ENCODE peak calls at places on chromosome 15, in eight cellular contexts. V, K, D, F, A, L, P and O are unnamed samples.

GRCh38 chr15:45458746-45459403 is 63.7 kb downstream of the SLC30A4 start:
- DNase-seq in V (peak; percentile 78), K (peak; percentile 93), D (no peak), F (peak; percentile 45), A (peak; percentile 67), L (peak; percentile 65), P (peak; percentile 89), O (peak; percentile 61)

GRCh38 chr15:51093488-51093864 is 1.2 kb downstream of the TNFAIP8L3 start:
- DNase-seq in V (no peak), K (no peak), D (no peak), F (no peak), A (no peak), L (no peak), P (peak; percentile 5), O (no peak)

GRCh38 chr15:53658827-53659226 is 100.6 kb downstream of the WDR72 start:
- DNase-seq in V (no peak), K (no peak), D (peak; percentile 55), F (peak; percentile 7), A (peak; percentile 98), L (no peak), P (no peak), O (no peak)

GRCh38 chr15:42499888-42500609 is 4.6 kb downstream of the SNAP23 start:
- DNase-seq in V (no peak), K (no peak), D (no peak), F (no peak), A (no peak), L (no peak), P (no peak), O (no peak)

GRCh38 chr15:61700803-61701202 is 359.4 kb downstream of the VPS13C start:
- DNase-seq in V (no peak), K (no peak), D (no peak), F (no peak), A (no peak), L (no peak), P (no peak), O (no peak)

GRCh38 chr15:100772478-100773378 is 106.9 kb upstream of the ALDH1A3 start:
- DNase-seq in V (peak; percentile 18), K (peak; percentile 42), D (no peak), F (no peak), A (no peak), L (no peak), P (no peak), O (no peak)

GRCh38 chr15:75063338-75063737 is 39.9 kb downstream of the PPCDC start:
- DNase-seq in V (no peak), K (peak; percentile 25), D (no peak), F (no peak), A (no peak), L (no peak), P (no peak), O (no peak)

GRCh38 chr15:51224428-51224827 is 114.0 kb downstream of the CYP19A1 start:
- DNase-seq in V (no peak), K (no peak), D (no peak), F (no peak), A (no peak), L (no peak), P (no peak), O (no peak)

GRCh38 chr15:32659340-32659831 is 17.9 kb downstream of the SCG5 start:
- DNase-seq in V (no peak), K (no peak), D (no peak), F (no peak), A (peak; percentile 96), L (no peak), P (no peak), O (no peak)

GRCh38 chr15:71275566-71276354 is 160.5 kb downstream of the THSD4 start:
- DNase-seq in V (no peak), K (no peak), D (no peak), F (no peak), A (no peak), L (no peak), P (no peak), O (no peak)